ENCODE peak calls at places on chromosome 17, in five cellular contexts. Q is adrenal gland; N is stimulated activated CD8-positive, alpha-beta memory T cell treated with anti-CD3 and anti-CD28 coated beads, Interleukin-7, amount 100 ng/mL, for 1 hour; I is NCI-H1105; D is lower leg skin. Z is an unnamed sample.

GRCh38 chr17:77802811-77803220 is 155.7 kb upstream of the TNRC6C start:
- DNase-seq in Q (no peak), N (no peak), I (peak), D (no peak), Z (no peak)

GRCh38 chr17:50953831-50954601 is 87.9 kb upstream of the TOB1 start:
- DNase-seq in Q (peak), N (no peak), I (peak), D (peak), Z (peak)

GRCh38 chr17:28416703-28417311 is 10.8 kb upstream of the SLC46A1 start:
- DNase-seq in Q (peak), N (peak), I (peak), D (peak), Z (peak)

GRCh38 chr17:1034652-1035210 is 37.8 kb downstream of the TIMM22 start:
- DNase-seq in Q (no peak), N (no peak), I (no peak), D (no peak), Z (no peak)

GRCh38 chr17:82937411-82938371 is 97.9 kb upstream of the ZNF750 start:
- DNase-seq in Q (no peak), N (no peak), I (no peak), D (no peak), Z (no peak)

GRCh38 chr17:61863801-61864126 is 436 bp upstream of the BRIP1 start:
- DNase-seq in Q (no peak), N (no peak), I (no peak), D (no peak), Z (no peak)

GRCh38 chr17:574061-574460 is 140.6 kb downstream of the VPS53 start:
- DNase-seq in Q (peak), N (no peak), I (no peak), D (no peak), Z (no peak)

GRCh38 chr17:3026125-3026855 is 37.1 kb downstream of the OR1D5 start:
- DNase-seq in Q (no peak), N (no peak), I (no peak), D (no peak), Z (no peak)

GRCh38 chr17:30600830-30601494 is 123.8 kb downstream of the GOSR1 start:
- DNase-seq in Q (peak), N (no peak), I (peak), D (no peak), Z (no peak)

GRCh38 chr17:19024101-19025078 is 19.8 kb upstream of the FAM83G start:
- DNase-seq in Q (no peak), N (no peak), I (no peak), D (no peak), Z (no peak)

GRCh38 chr17:40722146-40722720 is 18.7 kb upstream of the KRT24 start:
- DNase-seq in Q (no peak), N (no peak), I (no peak), D (no peak), Z (no peak)

GRCh38 chr17:49708515-49709161 is 874 bp upstream of the SLC35B1 start:
- DNase-seq in Q (no peak), N (no peak), I (no peak), D (peak), Z (no peak)

GRCh38 chr17:50055426-50056216 is at the start of gene ITGA3:
- DNase-seq in Q (peak), N (peak), I (peak), D (peak), Z (no peak)

GRCh38 chr17:4136373-4136772 is 6.5 kb downstream of the ZZEF1 start:
- DNase-seq in Q (peak), N (no peak), I (no peak), D (peak), Z (no peak)

GRCh38 chr17:8366231-8366630 is 10.3 kb downstream of the KRABD2 start:
- DNase-seq in Q (peak), N (no peak), I (no peak), D (no peak), Z (no peak)

GRCh38 chr17:44108440-44109311 is 14.8 kb downstream of the HDAC5 start:
- DNase-seq in Q (peak), N (no peak), I (no peak), D (no peak), Z (peak)

GRCh38 chr17:4703330-4703691 is 626 bp downstream of the PELP1 start:
- DNase-seq in Q (no peak), N (no peak), I (no peak), D (no peak), Z (no peak)

GRCh38 chr17:16294560-16294959 is 58.7 kb downstream of the CENPV start:
- DNase-seq in Q (no peak), N (no peak), I (no peak), D (no peak), Z (no peak)

GRCh38 chr17:65292430-65292829 is 155.3 kb downstream of the RGS9 start:
- DNase-seq in Q (no peak), N (no peak), I (no peak), D (no peak), Z (no peak)

GRCh38 chr17:50682441-50682840 is 25.3 kb downstream of the ANKRD40 start:
- DNase-seq in Q (no peak), N (no peak), I (no peak), D (no peak), Z (no peak)

GRCh38 chr17:61253293-61253801 is 146.3 kb upstream of the TBX2 start:
- DNase-seq in Q (peak), N (no peak), I (no peak), D (no peak), Z (no peak)

GRCh38 chr17:68375566-68375965 is 81.7 kb downstream of the WIPI1 start:
- DNase-seq in Q (no peak), N (no peak), I (no peak), D (no peak), Z (no peak)

GRCh38 chr17:81961087-81961514 is at the start of gene NOTUM:
- DNase-seq in Q (no peak), N (no peak), I (peak), D (no peak), Z (no peak)